ENCODE peak calls at places on chromosomes 1 and 21, in nine cellular contexts. B is heart left ventricle, X is A549, G is K562, T is NB4, P is thyroid gland, W is uterus, Y is sigmoid colon, M is H54. V is an unnamed sample.

GRCh38 chr21:42437786-42438185 is 34.1 kb downstream of the UBASH3A start:
- DNase-seq in T (peak; percentile 42), X (no peak), M (no peak), P (no peak), G (no peak), B (no peak), W (no peak), Y (no peak), V (no peak)

GRCh38 chr1:87123610-87124009 is 205.1 kb upstream of the LMO4 start:
- DNase-seq in P (no peak), T (no peak), M (no peak), W (no peak), G (no peak), B (no peak), X (no peak), Y (no peak), V (no peak)

GRCh38 chr21:37514038-37514665 is 147.6 kb downstream of the DYRK1A start:
- DNase-seq in W (no peak), G (no peak), B (no peak), P (peak; percentile 59), T (no peak), Y (no peak), X (no peak), M (no peak), V (no peak)

GRCh38 chr1:33429332-33429731 is 1.6 kb downstream of the PHC2 start:
- DNase-seq in G (no peak), M (no peak), W (no peak), B (no peak), T (no peak), X (no peak), Y (no peak), P (no peak), V (no peak)

GRCh38 chr1:203550846-203551245 is 56.9 kb downstream of the OPTC start:
- DNase-seq in T (no peak), P (no peak), B (no peak), X (no peak), Y (no peak), M (no peak), W (no peak), G (no peak), V (no peak)

GRCh38 chr1:245177071-245177900 is 22.5 kb downstream of the KIF26B start:
- DNase-seq in T (no peak), M (no peak), B (no peak), W (no peak), Y (no peak), X (no peak), G (no peak), P (no peak), V (no peak)

GRCh38 chr1:91830242-91831131 is 55.5 kb downstream of the TGFBR3 start:
- DNase-seq in B (peak; percentile 86), W (peak; percentile 76), M (no peak), P (peak; percentile 87), T (peak; percentile 17), Y (peak; percentile 85), G (no peak), X (peak; percentile 80), V (no peak)

GRCh38 chr1:162913345-162913744 is 52.4 kb upstream of the CCDC190 start:
- DNase-seq in T (no peak), P (no peak), W (no peak), G (no peak), Y (no peak), M (no peak), B (no peak), X (no peak), V (no peak)

GRCh38 chr1:213986020-213986924 is 1.5 kb upstream of the PROX1 start:
- DNase-seq in P (no peak), Y (no peak), B (no peak), X (no peak), W (no peak), T (no peak), M (no peak), G (no peak), V (no peak)

GRCh38 chr1:228149341-228150020 is at the start of gene GJC2:
- DNase-seq in X (no peak), M (peak; percentile 55), P (no peak), W (peak; percentile 84), B (peak; percentile 75), Y (peak; percentile 90), T (no peak), G (peak; percentile 79), V (no peak)

GRCh38 chr1:222465211-222466041 is 82.5 kb downstream of the HHIPL2 start:
- DNase-seq in M (peak; percentile 92), G (peak; percentile 96), Y (peak; percentile 96), B (peak; percentile 91), P (peak; percentile 91), W (peak; percentile 92), X (peak; percentile 96), T (peak; percentile 95), V (peak; percentile 91)

GRCh38 chr1:180262628-180263488 is 32.8 kb downstream of the LHX4 start:
- DNase-seq in M (no peak), X (no peak), Y (no peak), G (no peak), W (no peak), P (no peak), T (no peak), B (no peak), V (no peak)

GRCh38 chr1:78289606-78290005 is 201.2 kb upstream of the PTGFR start:
- DNase-seq in B (no peak), X (no peak), T (no peak), W (no peak), M (no peak), Y (no peak), P (no peak), G (no peak), V (no peak)

GRCh38 chr21:46555678-46556077 is 49.2 kb downstream of the S100B start:
- DNase-seq in G (no peak), W (no peak), M (no peak), P (no peak), Y (no peak), X (no peak), T (no peak), B (no peak), V (no peak)

DNA sequence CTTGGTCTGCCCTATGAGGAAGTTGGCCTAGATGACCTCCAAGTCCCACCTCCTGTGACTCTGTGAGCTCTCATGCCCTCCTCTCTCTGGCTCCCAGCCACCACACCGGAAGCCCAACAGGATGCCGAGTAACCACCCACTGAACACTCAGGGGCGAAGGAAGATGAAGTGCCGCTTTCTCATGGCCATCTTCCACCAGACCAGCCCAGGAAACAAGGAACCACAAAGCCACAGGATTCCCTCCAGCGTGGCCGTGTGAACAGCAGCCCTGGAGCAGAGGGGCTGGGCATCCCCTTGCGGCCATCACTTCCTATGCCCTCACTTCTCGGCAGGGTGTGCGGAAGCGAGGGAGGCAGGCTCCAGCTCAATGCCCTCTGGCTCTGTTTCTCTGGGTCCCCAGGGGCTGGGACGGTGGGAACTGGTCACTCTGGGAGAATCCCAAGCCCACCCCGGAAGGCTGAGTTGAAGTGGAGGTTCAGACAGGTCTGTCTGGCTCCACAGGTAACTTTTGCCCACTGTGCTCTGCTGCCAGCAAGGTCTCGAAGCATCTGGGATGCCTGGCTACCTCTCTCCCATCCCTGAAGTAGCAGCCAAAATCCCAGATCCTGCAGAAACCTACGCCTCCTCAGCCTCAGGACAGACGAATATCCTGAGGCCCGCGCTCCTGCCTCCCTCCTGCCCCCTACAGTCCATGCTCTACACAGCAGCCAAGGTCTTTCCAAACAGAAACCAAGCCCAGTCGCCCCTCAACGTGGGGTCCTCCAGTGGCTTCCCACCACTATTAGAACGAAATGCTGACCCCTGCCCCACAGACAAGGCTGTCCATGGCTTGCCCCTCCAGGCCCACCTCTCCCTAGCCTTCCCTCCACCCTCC is 44.2 kb upstream of the ECE1 start:
- DNase-seq in B (peak; percentile 81), X (peak; percentile 65), G (peak; percentile 72), T (peak; percentile 98), M (peak; percentile 47), Y (peak; percentile 90), W (peak; percentile 77), P (peak; percentile 91), V (no peak)
- TF ChIP-seq POLR2A in B (no peak), X (no peak), G (no peak), T (no peak), M (peak; percentile 40), Y (no peak), W (no peak), P (no peak), V (peak; percentile 23)

GRCh38 chr1:117780981-117781475 is 148.4 kb downstream of the GDAP2 start:
- DNase-seq in X (no peak), T (no peak), G (no peak), Y (peak; percentile 66), B (no peak), P (no peak), M (no peak), W (peak; percentile 67), V (no peak)
- TF ChIP-seq POLR2A in X (no peak), T (no peak), G (no peak), Y (no peak), B (no peak), P (no peak), M (no peak), W (no peak), V (no peak)

DNA sequence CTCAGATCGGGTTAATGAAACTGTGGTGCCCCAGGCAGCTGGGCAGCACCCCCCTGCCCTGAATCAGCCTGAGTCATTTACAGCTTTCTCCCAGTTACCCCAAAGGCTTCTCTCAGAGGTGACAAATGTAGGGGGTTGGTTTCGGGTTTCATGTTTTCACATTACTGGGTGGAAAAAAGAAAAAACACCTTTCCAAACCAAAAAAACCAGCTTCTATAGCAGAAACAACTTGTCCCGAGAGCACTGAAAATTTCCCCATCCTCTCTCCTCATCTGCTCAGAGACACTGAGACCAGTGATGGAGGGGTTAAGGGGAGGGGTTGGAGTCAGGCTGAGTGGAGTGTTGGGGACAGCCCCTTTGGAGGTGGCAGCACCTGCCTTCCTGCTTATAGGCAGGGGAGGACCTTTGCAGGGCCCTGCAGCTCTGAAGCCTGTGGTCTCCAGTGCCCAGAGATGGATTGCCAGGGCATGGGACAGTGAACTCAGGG is 15.6 kb downstream of the UTP11 start:
- DNase-seq in Y (no peak), T (no peak), P (no peak), W (no peak), X (no peak), G (no peak), M (no peak), B (no peak), V (no peak)
- TF ChIP-seq POLR2A in Y (no peak), T (no peak), P (no peak), W (no peak), X (no peak), G (no peak), M (no peak), B (no peak), V (no peak)

DNA sequence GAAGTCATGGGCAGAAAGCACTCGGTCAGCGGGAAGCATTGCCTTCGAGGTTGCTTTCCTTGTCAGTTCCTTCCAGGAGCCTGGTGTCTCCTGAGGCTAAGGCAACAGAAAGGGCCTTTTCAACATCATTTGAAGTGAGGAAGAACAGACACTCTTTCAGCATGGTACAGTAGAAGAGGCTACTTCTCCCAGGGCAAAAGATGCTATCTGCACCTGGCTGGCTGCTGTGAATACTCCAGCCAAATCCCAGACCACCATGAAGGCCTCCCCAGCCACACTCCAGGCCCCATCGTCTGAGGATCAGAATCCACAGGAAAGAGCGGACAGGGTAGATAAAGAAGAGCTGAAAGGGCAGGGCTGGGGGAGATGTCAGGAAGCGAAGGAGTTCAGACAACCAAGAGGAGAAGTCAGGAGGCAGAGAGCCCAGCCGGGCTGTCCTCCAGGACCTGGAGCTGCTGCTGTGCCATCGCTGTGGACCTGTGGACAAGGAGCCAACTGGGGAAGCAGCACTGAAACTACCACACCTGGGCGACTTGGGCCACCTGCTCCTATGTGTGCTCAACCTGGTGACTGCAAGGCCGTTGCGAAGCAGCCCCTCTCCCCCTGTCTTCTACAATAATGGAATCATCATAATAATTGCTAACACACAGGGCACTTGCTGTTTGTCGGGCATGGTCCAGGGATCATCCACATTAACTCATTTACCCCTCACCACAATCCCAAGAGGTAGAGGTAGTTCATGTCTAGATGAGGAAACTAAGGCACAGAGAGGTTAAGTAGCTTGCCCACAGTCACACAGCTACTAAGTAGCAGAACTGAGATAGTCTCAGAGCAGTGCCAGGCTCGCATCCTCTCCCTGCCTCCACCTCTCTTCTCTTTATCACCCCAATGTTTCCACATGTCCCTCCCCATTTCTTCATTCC is 88.0 kb upstream of the ZBTB40 start:
- DNase-seq in G (no peak), B (no peak), X (no peak), T (no peak), W (no peak), P (no peak), Y (no peak), M (no peak), V (no peak)
- TF ChIP-seq POLR2A in G (no peak), B (no peak), X (no peak), T (no peak), W (no peak), P (no peak), Y (no peak), M (no peak), V (no peak)